ENCODE peak calls at places on chromosome 20, in six cellular contexts. M, Z, P, U, V and J are unnamed samples.

GRCh38 chr20:63223121-63223825 is 7.3 kb upstream of the YTHDF1 start:
- DNase-seq in M (peak; percentile 47), Z (no peak), P (no peak), U (no peak), V (no peak), J (peak; percentile 89)

GRCh38 chr20:35907017-35907685 is 47.2 kb downstream of the SCAND1 start:
- DNase-seq in M (no peak), Z (peak; percentile 28), P (no peak), U (no peak), V (no peak), J (no peak)

GRCh38 chr20:62688855-62689460 is 19.7 kb upstream of the NTSR1 start:
- DNase-seq in M (no peak), Z (no peak), P (no peak), U (no peak), V (no peak), J (no peak)

GRCh38 chr20:10540636-10541493 is 105.8 kb downstream of the SLX4IP start:
- DNase-seq in M (peak; percentile 72), Z (no peak), P (peak; percentile 75), U (no peak), V (no peak), J (peak; percentile 83)

GRCh38 chr20:63553933-63554290 is at the start of gene FNDC11:
- DNase-seq in M (no peak), Z (no peak), P (no peak), U (no peak), V (no peak), J (no peak)

GRCh38 chr20:62816879-62817873 is at the start of gene COL9A3:
- DNase-seq in M (no peak), Z (no peak), P (no peak), U (no peak), V (no peak), J (peak; percentile 86)

GRCh38 chr20:31496761-31497295 is 17.4 kb upstream of the HM13 start:
- DNase-seq in M (no peak), Z (no peak), P (no peak), U (peak; percentile 36), V (peak; percentile 93), J (no peak)

GRCh38 chr20:54469293-54469692 is 6.1 kb upstream of the DOK5 start:
- DNase-seq in M (no peak), Z (no peak), P (no peak), U (no peak), V (no peak), J (no peak)

GRCh38 chr20:32896521-32897280 is 38.0 kb downstream of the EFCAB8 start:
- DNase-seq in M (no peak), Z (no peak), P (no peak), U (no peak), V (no peak), J (peak; percentile 45)

GRCh38 chr20:54228841-54229240 is 21.0 kb downstream of the PFDN4 start:
- DNase-seq in M (no peak), Z (no peak), P (no peak), U (no peak), V (no peak), J (no peak)

GRCh38 chr20:10281911-10282310 is 63.3 kb downstream of the SNAP25 start:
- DNase-seq in M (no peak), Z (no peak), P (no peak), U (no peak), V (no peak), J (no peak)

GRCh38 chr20:31355981-31356380 is 12.4 kb upstream of the DEFB118 start:
- DNase-seq in M (no peak), Z (no peak), P (no peak), U (no peak), V (no peak), J (no peak)

GRCh38 chr20:62970307-62971210 is 18.1 kb downstream of the SLC17A9 start:
- DNase-seq in M (no peak), Z (no peak), P (no peak), U (no peak), V (no peak), J (no peak)

DNA sequence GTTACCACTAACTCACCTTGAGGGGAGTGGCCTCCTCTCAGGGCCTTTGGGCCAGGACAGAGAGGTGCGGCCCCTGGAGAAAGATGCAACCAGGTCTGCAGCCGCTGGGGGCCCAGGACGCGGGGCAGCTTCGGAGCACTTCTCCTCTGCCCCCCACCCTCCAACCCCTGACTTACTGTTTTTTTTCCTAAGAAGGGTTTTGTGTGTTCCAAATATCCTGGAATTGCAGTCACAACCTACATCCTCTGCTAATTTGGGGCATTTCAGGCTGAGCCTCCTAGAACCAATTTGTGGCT is 1.7 kb downstream of the LINC00237 start:
- DNase-seq in M (no peak), Z (no peak), P (no peak), U (no peak), V (no peak), J (no peak)
- H3K4me3 ChIP-seq in M (no peak overlapping the region), Z (no peak overlapping the region), P (no peak overlapping the region), U (no peak overlapping the region), V (no peak overlapping the region), J (no peak overlapping the region)

GRCh38 chr20:44581515-44581914 is 864 bp upstream of the PKIG start:
- DNase-seq in M (peak; percentile 31), Z (no peak), P (no peak), U (no peak), V (no peak), J (peak; percentile 52)
- H3K4me3 ChIP-seq in M (no peak overlapping the region), Z (no peak overlapping the region), P (no peak overlapping the region), U (no peak overlapping the region), V (peak overlapping the region; percentile 61), J (peak overlapping the region; percentile 4)

GRCh38 chr20:329325-329695 is 4.0 kb downstream of the SOX12 start:
- DNase-seq in M (no peak), Z (no peak), P (no peak), U (no peak), V (no peak), J (no peak)

GRCh38 chr20:327946-328563 is 2.7 kb downstream of the SOX12 start:
- DNase-seq in M (no peak), Z (no peak), P (no peak), U (peak; percentile 49), V (no peak), J (peak; percentile 45)

GRCh38 chr20:330233-331149 is 5.1 kb downstream of the SOX12 start:
- DNase-seq in M (peak; percentile 62), Z (no peak), P (no peak), U (peak; percentile 56), V (peak; percentile 76), J (peak; percentile 95)

GRCh38 chr20:327041-327945 is 1.9 kb downstream of the SOX12 start:
- DNase-seq in M (peak; percentile 89), Z (peak; percentile 66), P (peak; percentile 72), U (peak; percentile 95), V (peak; percentile 87), J (peak; percentile 98)

GRCh38 chr20:329851-330232 is 4.5 kb downstream of the SOX12 start:
- DNase-seq in M (no peak), Z (no peak), P (no peak), U (no peak), V (no peak), J (no peak)
- H3K4me3 ChIP-seq in M (no peak overlapping the region), Z (no peak overlapping the region), P (no peak overlapping the region), U (no peak overlapping the region), V (no peak overlapping the region), J (no peak overlapping the region)

GRCh38 chr20:24938498-24938897 is 10.6 kb upstream of the CST7 start:
- DNase-seq in M (no peak), Z (no peak), P (no peak), U (no peak), V (no peak), J (no peak)
- H3K4me3 ChIP-seq in M (no peak overlapping the region), Z (no peak overlapping the region), P (no peak overlapping the region), U (no peak overlapping the region), V (no peak overlapping the region), J (no peak overlapping the region)

DNA sequence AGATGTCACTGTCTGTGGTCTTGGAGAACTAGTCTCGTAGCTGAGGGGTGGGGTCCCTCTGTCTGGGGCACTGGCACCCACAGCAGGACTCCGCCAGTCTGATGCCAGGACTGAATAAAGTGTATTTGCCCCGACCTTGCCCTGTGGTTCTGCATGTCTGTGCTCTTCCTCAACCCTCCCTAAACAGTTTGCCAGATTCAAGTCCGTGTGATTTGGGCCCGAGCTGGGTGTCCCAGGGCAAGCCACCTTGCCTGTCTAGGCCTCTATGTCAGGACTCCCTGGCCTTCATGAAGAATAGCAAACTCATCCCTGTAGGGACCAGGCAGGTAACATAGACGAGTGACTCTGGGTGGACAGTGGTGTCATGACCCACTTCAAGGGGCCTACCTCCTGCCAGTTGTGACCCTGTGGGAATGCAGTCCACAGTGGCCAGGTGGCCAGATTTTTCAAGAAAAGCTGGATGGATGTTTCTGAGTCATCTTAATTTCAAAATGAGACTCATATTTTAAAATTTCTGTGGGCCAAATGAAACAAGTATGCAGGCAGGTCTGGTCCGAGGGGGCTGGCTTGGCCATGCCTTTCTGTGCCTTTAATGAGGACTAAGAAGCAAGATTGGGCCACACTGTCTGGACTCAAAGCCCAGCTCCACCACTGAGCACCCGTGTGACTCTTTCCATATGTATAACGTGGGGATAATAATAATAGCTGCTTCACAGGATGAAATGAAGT is 3.4 kb downstream of the SOX12 start:
- DNase-seq in M (no peak), Z (no peak), P (no peak), U (no peak), V (no peak), J (peak; percentile 74)
- H3K4me3 ChIP-seq in M (no peak overlapping the region), Z (no peak overlapping the region), P (no peak overlapping the region), U (no peak overlapping the region), V (no peak overlapping the region), J (no peak overlapping the region)